ENCODE peak calls at places on chromosome 22, in eight cellular contexts. One of them, this sample, is unnamed.
A peak's percentile ranks its signal among the peaks of the same experiment; 100 is the strongest.

GRCh38 chr22:49255154-49255553 is 572.5 kb downstream of the BRD1 start:
- DNase-seq in CD8-positive, alpha-beta memory T cell: no peak
- DNase-seq in coronary artery: peak; percentile 54
- DNase-seq in A549: no peak
- DNase-seq in CD8-positive, alpha-beta T cell: no peak
- DNase-seq in lower leg skin: peak; percentile 72
- DNase-seq in neural progenitor cell: no peak
- DNase-seq in brain microvascular endothelial cell: no peak
- DNase-seq in this sample: no peak

GRCh38 chr22:42856179-42856864 is 751 bp downstream of the ARFGAP3 start:
- DNase-seq in CD8-positive, alpha-beta memory T cell: peak; percentile 57
- DNase-seq in coronary artery: peak; percentile 87
- DNase-seq in A549: no peak
- DNase-seq in CD8-positive, alpha-beta T cell: peak; percentile 53
- DNase-seq in lower leg skin: peak; percentile 92
- DNase-seq in neural progenitor cell: peak; percentile 42
- DNase-seq in brain microvascular endothelial cell: no peak
- DNase-seq in this sample: peak; percentile 27

GRCh38 chr22:27775087-27775697 is 26.4 kb downstream of the MN1 start:
- DNase-seq in CD8-positive, alpha-beta memory T cell: no peak
- DNase-seq in coronary artery: no peak
- DNase-seq in A549: no peak
- DNase-seq in CD8-positive, alpha-beta T cell: no peak
- DNase-seq in lower leg skin: no peak
- DNase-seq in neural progenitor cell: no peak
- DNase-seq in brain microvascular endothelial cell: peak; percentile 37
- DNase-seq in this sample: no peak

GRCh38 chr22:42270178-42270511 is 308 bp downstream of the TCF20 start:
- DNase-seq in CD8-positive, alpha-beta memory T cell: peak; percentile 63
- DNase-seq in coronary artery: no peak
- DNase-seq in A549: peak; percentile 22
- DNase-seq in CD8-positive, alpha-beta T cell: peak; percentile 67
- DNase-seq in lower leg skin: no peak
- DNase-seq in neural progenitor cell: no peak
- DNase-seq in brain microvascular endothelial cell: no peak
- DNase-seq in this sample: no peak

GRCh38 chr22:25393121-25393805 is 171.2 kb upstream of the GRK3 start:
- DNase-seq in CD8-positive, alpha-beta memory T cell: no peak
- DNase-seq in coronary artery: no peak
- DNase-seq in A549: no peak
- DNase-seq in CD8-positive, alpha-beta T cell: no peak
- DNase-seq in lower leg skin: no peak
- DNase-seq in neural progenitor cell: no peak
- DNase-seq in brain microvascular endothelial cell: no peak
- DNase-seq in this sample: no peak

GRCh38 chr22:22364207-22364606 is 119.6 kb downstream of the VPREB1 start:
- DNase-seq in CD8-positive, alpha-beta memory T cell: no peak
- DNase-seq in coronary artery: no peak
- DNase-seq in A549: no peak
- DNase-seq in CD8-positive, alpha-beta T cell: no peak
- DNase-seq in lower leg skin: no peak
- DNase-seq in neural progenitor cell: no peak
- DNase-seq in brain microvascular endothelial cell: no peak
- DNase-seq in this sample: no peak

GRCh38 chr22:20014526-20015186 is 2.0 kb downstream of the ARVCF start:
- DNase-seq in CD8-positive, alpha-beta memory T cell: peak; percentile 33
- DNase-seq in coronary artery: no peak
- DNase-seq in A549: no peak
- DNase-seq in CD8-positive, alpha-beta T cell: no peak
- DNase-seq in lower leg skin: no peak
- DNase-seq in neural progenitor cell: no peak
- DNase-seq in brain microvascular endothelial cell: no peak
- DNase-seq in this sample: no peak

GRCh38 chr22:26169312-26170111 is at the start of gene SEZ6L:
- DNase-seq in CD8-positive, alpha-beta memory T cell: no peak
- DNase-seq in coronary artery: no peak
- DNase-seq in A549: no peak
- DNase-seq in CD8-positive, alpha-beta T cell: no peak
- DNase-seq in lower leg skin: no peak
- DNase-seq in neural progenitor cell: peak; percentile 80
- DNase-seq in brain microvascular endothelial cell: no peak
- DNase-seq in this sample: no peak

GRCh38 chr22:28594784-28595324 is 84.8 kb downstream of the TTC28 start:
- DNase-seq in CD8-positive, alpha-beta memory T cell: no peak
- DNase-seq in coronary artery: no peak
- DNase-seq in A549: peak; percentile 61
- DNase-seq in CD8-positive, alpha-beta T cell: no peak
- DNase-seq in lower leg skin: no peak
- DNase-seq in neural progenitor cell: peak; percentile 74
- DNase-seq in brain microvascular endothelial cell: peak; percentile 9
- DNase-seq in this sample: peak; percentile 68

GRCh38 chr22:33781396-33781795 is 138.9 kb downstream of the LARGE1 start:
- DNase-seq in CD8-positive, alpha-beta memory T cell: no peak
- DNase-seq in coronary artery: no peak
- DNase-seq in A549: no peak
- DNase-seq in CD8-positive, alpha-beta T cell: no peak
- DNase-seq in lower leg skin: no peak
- DNase-seq in neural progenitor cell: no peak
- DNase-seq in brain microvascular endothelial cell: peak; percentile 9
- DNase-seq in this sample: no peak

GRCh38 chr22:24986816-24987215 is 34.3 kb downstream of the KIAA1671 start:
- DNase-seq in CD8-positive, alpha-beta memory T cell: no peak
- DNase-seq in coronary artery: no peak
- DNase-seq in A549: no peak
- DNase-seq in CD8-positive, alpha-beta T cell: no peak
- DNase-seq in lower leg skin: no peak
- DNase-seq in neural progenitor cell: no peak
- DNase-seq in brain microvascular endothelial cell: no peak
- DNase-seq in this sample: no peak

GRCh38 chr22:26585104-26585790 is 4.7 kb downstream of the TPST2 start:
- DNase-seq in CD8-positive, alpha-beta memory T cell: no peak
- DNase-seq in coronary artery: peak; percentile 79
- DNase-seq in A549: peak; percentile 22
- DNase-seq in CD8-positive, alpha-beta T cell: no peak
- DNase-seq in lower leg skin: peak; percentile 89
- DNase-seq in neural progenitor cell: no peak
- DNase-seq in brain microvascular endothelial cell: peak; percentile 74
- DNase-seq in this sample: no peak

GRCh38 chr22:19597399-19597735 is 73.2 kb upstream of the CLDN5 start:
- DNase-seq in CD8-positive, alpha-beta memory T cell: no peak
- DNase-seq in coronary artery: no peak
- DNase-seq in A549: no peak
- DNase-seq in CD8-positive, alpha-beta T cell: peak; percentile 74
- DNase-seq in lower leg skin: no peak
- DNase-seq in neural progenitor cell: no peak
- DNase-seq in brain microvascular endothelial cell: no peak
- DNase-seq in this sample: peak; percentile 83

GRCh38 chr22:50540352-50540751 is 5.3 kb upstream of the KLHDC7B start:
- DNase-seq in CD8-positive, alpha-beta memory T cell: no peak
- DNase-seq in coronary artery: no peak
- DNase-seq in A549: no peak
- DNase-seq in CD8-positive, alpha-beta T cell: no peak
- DNase-seq in lower leg skin: no peak
- DNase-seq in neural progenitor cell: no peak
- DNase-seq in brain microvascular endothelial cell: no peak
- DNase-seq in this sample: no peak

GRCh38 chr22:28137036-28137435 is 218.0 kb upstream of the PITPNB start:
- DNase-seq in CD8-positive, alpha-beta memory T cell: no peak
- DNase-seq in coronary artery: no peak
- DNase-seq in A549: no peak
- DNase-seq in CD8-positive, alpha-beta T cell: no peak
- DNase-seq in lower leg skin: no peak
- DNase-seq in neural progenitor cell: peak; percentile 18
- DNase-seq in brain microvascular endothelial cell: no peak
- DNase-seq in this sample: no peak

GRCh38 chr22:29605236-29605850 is 1.9 kb downstream of the NF2 start:
- DNase-seq in CD8-positive, alpha-beta memory T cell: no peak
- DNase-seq in coronary artery: no peak
- DNase-seq in A549: no peak
- DNase-seq in CD8-positive, alpha-beta T cell: no peak
- DNase-seq in lower leg skin: no peak
- DNase-seq in neural progenitor cell: no peak
- DNase-seq in brain microvascular endothelial cell: no peak
- DNase-seq in this sample: no peak
- H3K4me3 ChIP-seq in CD8-positive, alpha-beta memory T cell: peak overlapping the region; percentile 98
- H3K4me3 ChIP-seq in coronary artery: peak overlapping the region; percentile 87
- H3K4me3 ChIP-seq in A549: peak overlapping the region; percentile 63
- H3K4me3 ChIP-seq in CD8-positive, alpha-beta T cell: peak overlapping the region; percentile 77
- H3K4me3 ChIP-seq in lower leg skin: no peak overlapping the region
- H3K4me3 ChIP-seq in neural progenitor cell: no peak overlapping the region
- H3K4me3 ChIP-seq in brain microvascular endothelial cell: peak overlapping the region; percentile 78
- H3K4me3 ChIP-seq in this sample: no peak overlapping the region

GRCh38 chr22:44147821-44148574 is 32.7 kb upstream of the PARVG start:
- DNase-seq in CD8-positive, alpha-beta memory T cell: no peak
- DNase-seq in coronary artery: no peak
- DNase-seq in A549: no peak
- DNase-seq in CD8-positive, alpha-beta T cell: no peak
- DNase-seq in lower leg skin: no peak
- DNase-seq in neural progenitor cell: peak; percentile 66
- DNase-seq in brain microvascular endothelial cell: peak; percentile 18
- DNase-seq in this sample: no peak
- H3K4me3 ChIP-seq in CD8-positive, alpha-beta memory T cell: no peak overlapping the region
- H3K4me3 ChIP-seq in coronary artery: no peak overlapping the region
- H3K4me3 ChIP-seq in A549: no peak overlapping the region
- H3K4me3 ChIP-seq in CD8-positive, alpha-beta T cell: no peak overlapping the region
- H3K4me3 ChIP-seq in lower leg skin: no peak overlapping the region
- H3K4me3 ChIP-seq in neural progenitor cell: peak overlapping the region; percentile 14
- H3K4me3 ChIP-seq in brain microvascular endothelial cell: no peak overlapping the region
- H3K4me3 ChIP-seq in this sample: no peak overlapping the region

GRCh38 chr22:45976351-45977002 is 485 bp downstream of the WNT7B start:
- DNase-seq in CD8-positive, alpha-beta memory T cell: no peak
- DNase-seq in coronary artery: no peak
- DNase-seq in A549: no peak
- DNase-seq in CD8-positive, alpha-beta T cell: no peak
- DNase-seq in lower leg skin: no peak
- DNase-seq in neural progenitor cell: peak; percentile 44
- DNase-seq in brain microvascular endothelial cell: no peak
- DNase-seq in this sample: no peak

GRCh38 chr22:45977551-45978274 is 751 bp upstream of the WNT7B start:
- DNase-seq in CD8-positive, alpha-beta memory T cell: no peak
- DNase-seq in coronary artery: no peak
- DNase-seq in A549: peak; percentile 54
- DNase-seq in CD8-positive, alpha-beta T cell: no peak
- DNase-seq in lower leg skin: no peak
- DNase-seq in neural progenitor cell: peak; percentile 77
- DNase-seq in brain microvascular endothelial cell: no peak
- DNase-seq in this sample: no peak

GRCh38 chr22:45974498-45974897 is 2.5 kb downstream of the WNT7B start:
- DNase-seq in CD8-positive, alpha-beta memory T cell: no peak
- DNase-seq in coronary artery: no peak
- DNase-seq in A549: peak; percentile 54
- DNase-seq in CD8-positive, alpha-beta T cell: no peak
- DNase-seq in lower leg skin: no peak
- DNase-seq in neural progenitor cell: no peak
- DNase-seq in brain microvascular endothelial cell: no peak
- DNase-seq in this sample: no peak

GRCh38 chr22:45977003-45977395 is at the start of gene WNT7B:
- DNase-seq in CD8-positive, alpha-beta memory T cell: no peak
- DNase-seq in coronary artery: no peak
- DNase-seq in A549: peak; percentile 87
- DNase-seq in CD8-positive, alpha-beta T cell: no peak
- DNase-seq in lower leg skin: no peak
- DNase-seq in neural progenitor cell: peak; percentile 72
- DNase-seq in brain microvascular endothelial cell: no peak
- DNase-seq in this sample: no peak

GRCh38 chr22:45975266-45976161 is 1.4 kb downstream of the WNT7B start:
- DNase-seq in CD8-positive, alpha-beta memory T cell: no peak
- DNase-seq in coronary artery: no peak
- DNase-seq in A549: no peak
- DNase-seq in CD8-positive, alpha-beta T cell: no peak
- DNase-seq in lower leg skin: no peak
- DNase-seq in neural progenitor cell: peak; percentile 60
- DNase-seq in brain microvascular endothelial cell: no peak
- DNase-seq in this sample: no peak
- H3K4me3 ChIP-seq in CD8-positive, alpha-beta memory T cell: no peak overlapping the region
- H3K4me3 ChIP-seq in coronary artery: peak overlapping the region; percentile 61
- H3K4me3 ChIP-seq in A549: peak overlapping the region; percentile 99
- H3K4me3 ChIP-seq in CD8-positive, alpha-beta T cell: no peak overlapping the region
- H3K4me3 ChIP-seq in lower leg skin: no peak overlapping the region
- H3K4me3 ChIP-seq in neural progenitor cell: peak overlapping the region; percentile 55
- H3K4me3 ChIP-seq in brain microvascular endothelial cell: no peak overlapping the region
- H3K4me3 ChIP-seq in this sample: no peak overlapping the region

GRCh38 chr22:44839721-44840120 is 87.3 kb downstream of the ARHGAP8 start:
- DNase-seq in CD8-positive, alpha-beta memory T cell: peak; percentile 23
- DNase-seq in coronary artery: no peak
- DNase-seq in A549: no peak
- DNase-seq in CD8-positive, alpha-beta T cell: no peak
- DNase-seq in lower leg skin: no peak
- DNase-seq in neural progenitor cell: no peak
- DNase-seq in brain microvascular endothelial cell: no peak
- DNase-seq in this sample: no peak

GRCh38 chr22:44838316-44839016 is 86.1 kb downstream of the ARHGAP8 start:
- DNase-seq in CD8-positive, alpha-beta memory T cell: peak; percentile 21
- DNase-seq in coronary artery: no peak
- DNase-seq in A549: no peak
- DNase-seq in CD8-positive, alpha-beta T cell: no peak
- DNase-seq in lower leg skin: no peak
- DNase-seq in neural progenitor cell: no peak
- DNase-seq in brain microvascular endothelial cell: no peak
- DNase-seq in this sample: no peak

GRCh38 chr22:44839061-44839460 is 86.7 kb downstream of the ARHGAP8 start:
- DNase-seq in CD8-positive, alpha-beta memory T cell: no peak
- DNase-seq in coronary artery: no peak
- DNase-seq in A549: no peak
- DNase-seq in CD8-positive, alpha-beta T cell: no peak
- DNase-seq in lower leg skin: no peak
- DNase-seq in neural progenitor cell: no peak
- DNase-seq in brain microvascular endothelial cell: no peak
- DNase-seq in this sample: no peak

GRCh38 chr22:44842417-44842816 is 90.0 kb downstream of the ARHGAP8 start:
- DNase-seq in CD8-positive, alpha-beta memory T cell: peak; percentile 27
- DNase-seq in coronary artery: no peak
- DNase-seq in A549: no peak
- DNase-seq in CD8-positive, alpha-beta T cell: no peak
- DNase-seq in lower leg skin: no peak
- DNase-seq in neural progenitor cell: no peak
- DNase-seq in brain microvascular endothelial cell: no peak
- DNase-seq in this sample: no peak

DNA sequence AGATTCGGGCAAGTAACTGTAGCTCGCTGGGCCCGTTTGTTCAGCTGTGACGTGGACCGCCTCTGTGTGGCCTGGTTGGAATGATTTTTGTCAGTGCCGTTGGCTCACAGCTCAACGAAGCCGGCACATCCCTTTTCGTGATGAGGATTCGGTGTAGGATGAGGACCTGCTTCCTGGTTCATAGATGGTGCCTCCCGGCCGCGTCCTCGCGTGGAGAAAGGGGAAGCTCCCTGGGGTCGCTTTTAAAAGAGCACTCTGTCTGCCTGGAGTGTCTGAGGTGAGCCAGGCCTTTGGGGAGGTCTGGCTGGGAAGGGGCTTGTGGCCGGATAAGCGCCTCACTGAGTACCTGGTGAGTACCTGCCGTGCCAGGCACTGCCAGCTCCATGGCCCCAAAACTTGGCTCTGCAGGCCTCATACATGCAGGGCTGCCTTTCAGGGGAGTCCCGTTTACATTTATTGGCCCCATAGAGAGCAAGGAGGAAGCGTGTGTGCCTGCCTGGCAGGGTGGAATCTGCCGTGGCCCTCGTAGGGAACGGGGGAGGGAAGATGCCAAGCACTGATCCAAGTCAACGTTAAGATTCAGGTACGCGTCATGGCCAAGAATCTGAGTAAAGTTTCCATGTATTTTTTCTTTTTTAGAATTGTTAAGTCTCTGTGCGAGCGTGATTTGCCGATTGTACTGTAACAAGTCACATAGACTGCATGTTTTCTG is 88.4 kb downstream of the ARHGAP8 start:
- DNase-seq in CD8-positive, alpha-beta memory T cell: peak; percentile 20
- DNase-seq in coronary artery: no peak
- DNase-seq in A549: no peak
- DNase-seq in CD8-positive, alpha-beta T cell: no peak
- DNase-seq in lower leg skin: no peak
- DNase-seq in neural progenitor cell: no peak
- DNase-seq in brain microvascular endothelial cell: no peak
- DNase-seq in this sample: no peak
- H3K4me3 ChIP-seq in CD8-positive, alpha-beta memory T cell: no peak overlapping the region
- H3K4me3 ChIP-seq in coronary artery: no peak overlapping the region
- H3K4me3 ChIP-seq in A549: no peak overlapping the region
- H3K4me3 ChIP-seq in CD8-positive, alpha-beta T cell: no peak overlapping the region
- H3K4me3 ChIP-seq in lower leg skin: no peak overlapping the region
- H3K4me3 ChIP-seq in neural progenitor cell: no peak overlapping the region
- H3K4me3 ChIP-seq in brain microvascular endothelial cell: no peak overlapping the region
- H3K4me3 ChIP-seq in this sample: no peak overlapping the region